ENCODE peak calls at places on chromosomes 2 and 18, in nine cellular contexts. D is astrocyte, T is GM23248, I is colonic mucosa, U is endothelial cell of umbilical vein, S is H1, P is K562, E is fibroblast of lung, W is GM12878. C is an unnamed sample. For H3K4me1, the result is how much of the 10 kb centered on the place peaks cover.

GRCh38 chr2:209609531-209609930 is 162.1 kb upstream of the UNC80 start:
- DNase-seq in D (no peak), T (no peak), I (no peak), U (no peak), S (no peak), P (no peak), E (no peak), W (no peak), C (no peak)

GRCh38 chr2:234304945-234305344 is 191.9 kb downstream of the ARL4C start:
- DNase-seq in D (peak), T (peak), I (no peak), U (no peak), S (peak), P (no peak), E (no peak), W (no peak), C (peak)

GRCh38 chr2:153823880-153824279 is 47.8 kb upstream of the GALNT13 start:
- DNase-seq in D (peak), T (no peak), I (no peak), U (no peak), S (no peak), P (no peak), E (no peak), W (no peak), C (no peak)

GRCh38 chr2:66853585-66853984 is 418.7 kb downstream of the MEIS1 start:
- DNase-seq in D (peak), T (peak), I (no peak), U (no peak), S (no peak), P (no peak), E (peak), W (no peak), C (no peak)

GRCh38 chr2:219425238-219426067 is 7.3 kb downstream of the DES start:
- DNase-seq in D (no peak), T (no peak), I (no peak), U (no peak), S (no peak), P (no peak), E (no peak), W (no peak), C (no peak)

GRCh38 chr2:46091004-46091403 is 206.2 kb upstream of the EPAS1 start:
- DNase-seq in D (no peak), T (no peak), I (no peak), U (peak), S (no peak), P (no peak), E (no peak), W (no peak), C (no peak)

GRCh38 chr18:41818381-41819355 is 136.4 kb upstream of the PIK3C3 start:
- DNase-seq in D (no peak), T (no peak), I (no peak), U (no peak), S (no peak), P (no peak), E (no peak), W (no peak), C (no peak)

GRCh38 chr2:45585267-45585861 is 25.7 kb downstream of the SRBD1 start:
- DNase-seq in D (no peak), T (peak), I (peak), U (peak), S (no peak), P (no peak), E (peak), W (no peak), C (peak)

GRCh38 chr2:636151-636621 is 41.0 kb downstream of the TMEM18 start:
- DNase-seq in D (no peak), T (no peak), I (no peak), U (no peak), S (no peak), P (no peak), E (no peak), W (no peak), C (no peak)

GRCh38 chr2:167134381-167135072 is 246.2 kb downstream of the XIRP2 start:
- DNase-seq in D (peak), T (peak), I (no peak), U (peak), S (no peak), P (no peak), E (peak), W (no peak), C (peak)

GRCh38 chr2:194385376-194385775 is 1271.7 kb upstream of the SLC39A10 start:
- DNase-seq in D (no peak), T (no peak), I (no peak), U (no peak), S (no peak), P (no peak), E (no peak), W (no peak), C (no peak)

GRCh38 chr18:7545734-7546133 is 21.4 kb upstream of the PTPRM start:
- DNase-seq in D (no peak), T (peak), I (no peak), U (no peak), S (no peak), P (no peak), E (peak), W (no peak), C (peak)

GRCh38 chr18:944440-944839 is 39.8 kb downstream of the ADCYAP1 start:
- DNase-seq in D (peak), T (peak), I (no peak), U (no peak), S (no peak), P (no peak), E (peak), W (no peak), C (peak)

GRCh38 chr2:102137138-102137537 is 5.4 kb upstream of the IL1R1 start:
- DNase-seq in D (no peak), T (peak), I (no peak), U (no peak), S (no peak), P (no peak), E (no peak), W (no peak), C (no peak)

GRCh38 chr2:202032841-202033316 is 776 bp upstream of the FZD7 start:
- DNase-seq in D (no peak), T (peak), I (peak), U (peak), S (no peak), P (peak), E (peak), W (no peak), C (peak)

GRCh38 chr2:187011206-187011605 is 162.2 kb upstream of the ZSWIM2 start:
- DNase-seq in D (no peak), T (no peak), I (no peak), U (no peak), S (no peak), P (no peak), E (no peak), W (no peak), C (no peak)

GRCh38 chr2:96427917-96428316 is 77.2 kb downstream of the NEURL3 start:
- DNase-seq in D (peak), T (peak), I (no peak), U (peak), S (no peak), P (no peak), E (peak), W (no peak), C (peak)

GRCh38 chr2:70328921-70329561 is 27.2 kb upstream of the FAM136A start:
- DNase-seq in D (peak), T (peak), I (peak), U (no peak), S (peak), P (no peak), E (no peak), W (no peak), C (peak)

GRCh38 chr18:76973512-76974302 is 151.3 kb downstream of the ZNF236 start:
- DNase-seq in D (no peak), T (no peak), I (no peak), U (no peak), S (no peak), P (no peak), E (no peak), W (no peak), C (no peak)

GRCh38 chr2:136527560-136527959 is 237.8 kb upstream of the THSD7B start:
- DNase-seq in D (no peak), T (peak), I (no peak), U (no peak), S (no peak), P (no peak), E (peak), W (no peak), C (peak)

GRCh38 chr2:172395503-172395902 is 31.9 kb upstream of the ITGA6 start:
- DNase-seq in D (peak), T (no peak), I (no peak), U (no peak), S (no peak), P (no peak), E (no peak), W (no peak), C (no peak)

GRCh38 chr2:196182439-196183171 is 11.2 kb upstream of the STK17B start:
- DNase-seq in D (no peak), T (no peak), I (no peak), U (no peak), S (no peak), P (no peak), E (no peak), W (peak), C (no peak)

GRCh38 chr2:127508621-127509034 is 17.7 kb downstream of the IWS1 start:
- DNase-seq in D (peak), T (peak), I (peak), U (peak), S (no peak), P (peak), E (peak), W (no peak), C (peak)

GRCh38 chr2:38978908-38979307 is 89.2 kb downstream of the ARHGEF33 start:
- DNase-seq in D (no peak), T (no peak), I (no peak), U (no peak), S (no peak), P (no peak), E (no peak), W (no peak), C (no peak)

GRCh38 chr2:238868067-238868524 is 20.2 kb downstream of the TWIST2 start:
- DNase-seq in D (peak), T (peak), I (no peak), U (no peak), S (no peak), P (no peak), E (peak), W (no peak), C (peak)

GRCh38 chr2:64685430-64685829 is 31.7 kb upstream of the SERTAD2 start:
- DNase-seq in D (no peak), T (peak), I (no peak), U (no peak), S (no peak), P (no peak), E (peak), W (no peak), C (peak)

GRCh38 chr2:141393214-141393545 is 737.6 kb downstream of the LRP1B start:
- DNase-seq in D (peak), T (peak), I (no peak), U (peak), S (no peak), P (no peak), E (no peak), W (no peak), C (peak)

GRCh38 chr2:47174731-47175361 is 19.7 kb upstream of the STPG4 start:
- DNase-seq in D (peak), T (peak), I (peak), U (peak), S (no peak), P (peak), E (peak), W (no peak), C (peak)

GRCh38 chr2:47172922-47173695 is 18.0 kb upstream of the STPG4 start:
- DNase-seq in D (no peak), T (peak), I (no peak), U (no peak), S (no peak), P (no peak), E (no peak), W (no peak), C (no peak)

GRCh38 chr2:47177042-47177565 is 22.0 kb upstream of the STPG4 start:
- DNase-seq in D (no peak), T (no peak), I (no peak), U (no peak), S (no peak), P (no peak), E (no peak), W (no peak), C (no peak)

GRCh38 chr2:47172156-47172921 is 17.2 kb upstream of the STPG4 start:
- DNase-seq in D (no peak), T (peak), I (peak), U (peak), S (no peak), P (no peak), E (no peak), W (no peak), C (no peak)

DNA sequence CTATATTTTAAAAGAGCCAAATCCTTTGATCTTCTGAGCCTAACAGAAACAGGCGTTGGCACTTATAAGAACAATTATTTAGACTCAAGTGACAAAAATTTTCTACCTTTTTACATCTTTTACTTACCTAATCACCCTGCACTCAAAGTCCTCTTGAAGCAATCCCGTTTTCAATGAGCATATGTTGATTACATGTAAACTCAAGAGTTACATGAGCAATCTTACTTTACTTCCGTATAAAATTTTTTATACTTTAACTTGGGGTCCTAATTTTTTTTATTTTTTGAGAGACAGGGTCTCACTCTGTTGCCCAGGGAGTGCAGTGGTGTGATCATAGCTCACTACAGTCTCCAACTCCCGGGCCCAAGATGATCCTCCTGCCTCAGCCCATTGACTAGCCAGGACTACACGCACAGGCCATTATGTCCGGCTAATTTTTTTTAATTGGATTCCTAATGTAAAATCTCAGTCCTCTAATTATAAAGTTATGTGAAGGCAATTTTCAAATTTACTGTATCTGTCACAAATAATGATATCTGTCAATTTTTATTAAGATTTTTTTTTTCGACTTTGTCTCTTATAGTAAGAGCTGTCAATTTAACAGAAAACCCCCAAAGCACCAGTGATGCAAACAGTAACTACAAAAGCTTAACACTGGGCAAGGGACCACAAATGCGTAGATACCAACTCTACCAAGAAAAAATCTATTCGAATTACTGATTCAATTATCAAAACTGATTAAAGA is 19.1 kb upstream of the STPG4 start:
- DNase-seq in D (no peak), T (peak), I (no peak), U (peak), S (no peak), P (no peak), E (no peak), W (no peak), C (peak)
- H3K9ac ChIP-seq in D (peak), T (peak), I (no peak), U (peak), S (no peak), P (peak), E (peak), W (peak), C (peak)

GRCh38 chr2:229921892-229922448 is at the start of gene TRIP12:
- DNase-seq in D (peak), T (peak), I (peak), U (peak), S (peak), P (peak), E (peak), W (peak), C (peak)
- H3K4me1 ChIP-seq in D (under half), T (under half), I (under half), U (under half), S (under half), P (under half), E (under half), W (under half), C (under half)

GRCh38 chr2:24943427-24943826 is 23.4 kb upstream of the ADCY3 start:
- DNase-seq in D (no peak), T (no peak), I (no peak), U (no peak), S (no peak), P (no peak), E (no peak), W (no peak), C (no peak)

GRCh38 chr2:24935145-24935544 is 15.1 kb upstream of the ADCY3 start:
- DNase-seq in D (no peak), T (no peak), I (no peak), U (no peak), S (no peak), P (no peak), E (no peak), W (no peak), C (no peak)

GRCh38 chr2:24939353-24939752 is 19.3 kb upstream of the ADCY3 start:
- DNase-seq in D (no peak), T (no peak), I (no peak), U (no peak), S (no peak), P (no peak), E (no peak), W (no peak), C (no peak)
- H3K9ac ChIP-seq in D (no peak), T (no peak), I (no peak), U (no peak), S (no peak), P (no peak), E (no peak), W (no peak), C (no peak)

GRCh38 chr18:47931707-47932103 is 1.2 kb upstream of the SMAD2 start:
- DNase-seq in D (no peak), T (peak), I (peak), U (no peak), S (no peak), P (peak), E (peak), W (no peak), C (peak)

GRCh38 chr18:47930844-47931706 is 616 bp upstream of the SMAD2 start:
- DNase-seq in D (peak), T (peak), I (peak), U (peak), S (peak), P (peak), E (peak), W (peak), C (peak)

GRCh38 chr18:47928466-47928865 is 2.0 kb downstream of the SMAD2 start:
- DNase-seq in D (peak), T (peak), I (no peak), U (peak), S (no peak), P (no peak), E (peak), W (no peak), C (peak)

GRCh38 chr18:47930086-47930843 is at the start of gene SMAD2:
- DNase-seq in D (peak), T (peak), I (peak), U (peak), S (peak), P (peak), E (peak), W (no peak), C (peak)

GRCh38 chr18:47929681-47930085 is 776 bp downstream of the SMAD2 start:
- DNase-seq in D (no peak), T (peak), I (no peak), U (no peak), S (no peak), P (no peak), E (peak), W (no peak), C (peak)
- H3K4me1 ChIP-seq in D (under half), T (under half), I (under half), U (under half), S (under half), P (under half), E (under half), W (under half), C (under half)

GRCh38 chr2:149664896-149665295 is 77.3 kb upstream of the MMADHC start:
- DNase-seq in D (no peak), T (no peak), I (no peak), U (no peak), S (no peak), P (no peak), E (no peak), W (no peak), C (no peak)
- H3K9ac ChIP-seq in D (no peak), T (no peak), I (no peak), U (no peak), S (no peak), P (no peak), E (no peak), W (no peak), C (no peak)

DNA sequence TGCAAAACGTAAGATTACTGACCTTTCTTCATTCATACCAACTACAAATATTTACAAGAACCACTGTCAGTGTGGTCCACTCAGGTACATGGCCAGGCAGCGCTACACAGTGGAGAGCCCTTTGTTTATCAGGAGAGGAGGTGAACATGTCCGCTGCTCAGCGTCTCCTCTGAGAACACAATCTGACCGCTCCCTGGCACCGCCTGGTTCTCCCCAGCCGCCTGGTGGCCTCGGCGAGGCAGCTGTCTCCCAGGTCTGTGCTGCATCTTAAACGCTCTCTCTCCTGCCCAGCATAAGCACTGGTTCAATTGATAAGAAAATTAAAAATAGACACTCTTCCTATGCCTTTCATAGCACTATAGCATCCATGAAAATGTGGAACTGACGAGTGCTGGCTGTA is 146.8 kb upstream of the PXDN start:
- DNase-seq in D (no peak), T (no peak), I (no peak), U (no peak), S (no peak), P (no peak), E (no peak), W (no peak), C (no peak)
- H3K4me1 ChIP-seq in D (under half), T (under half), I (under half), U (under half), S (under half), P (under half), E (under half), W (under half), C (under half)

DNA sequence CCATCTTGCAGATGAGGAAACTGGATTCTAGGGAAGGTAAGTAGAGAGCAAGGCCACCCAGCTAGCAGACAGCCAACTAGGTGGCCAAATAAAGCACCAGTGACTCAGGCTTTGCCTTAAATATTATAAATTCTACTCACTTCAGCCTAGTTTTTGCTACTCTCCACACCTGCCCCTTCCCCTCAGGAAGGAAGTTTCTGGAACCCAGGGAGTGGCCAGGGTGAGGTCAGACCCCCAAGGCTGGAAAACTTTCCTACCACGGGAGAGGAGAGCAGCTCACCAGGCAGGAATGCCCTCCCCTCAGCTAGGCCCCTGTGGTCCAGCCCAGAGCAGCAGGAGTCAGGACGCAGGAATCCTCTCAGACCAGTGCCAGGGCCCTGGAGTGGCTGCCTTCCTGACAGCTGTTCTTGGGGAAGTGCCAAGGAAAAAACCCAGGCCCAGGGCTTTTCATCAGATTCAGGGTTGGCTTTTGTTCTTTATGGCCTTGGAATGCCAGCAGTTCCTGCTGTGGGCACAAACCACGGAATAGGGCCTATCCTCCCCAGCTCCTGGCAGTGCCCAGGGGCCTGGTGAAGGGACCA is 5.1 kb upstream of the PAX8 start:
- DNase-seq in D (peak), T (peak), I (peak), U (peak), S (no peak), P (no peak), E (peak), W (no peak), C (peak)
- H3K9ac ChIP-seq in D (peak), T (peak), I (no peak), U (no peak), S (no peak), P (no peak), E (no peak), W (no peak), C (peak)

GRCh38 chr2:228066416-228066815 is 115.1 kb downstream of the SPHKAP start:
- DNase-seq in D (no peak), T (no peak), I (no peak), U (no peak), S (no peak), P (no peak), E (no peak), W (no peak), C (no peak)
- H3K4me1 ChIP-seq in D (under half), T (under half), I (under half), U (under half), S (under half), P (under half), E (under half), W (under half), C (under half)

GRCh38 chr2:62923881-62924280 is 126.7 kb upstream of the OTX1 start:
- DNase-seq in D (no peak), T (no peak), I (no peak), U (no peak), S (no peak), P (no peak), E (no peak), W (no peak), C (no peak)
- H3K9ac ChIP-seq in D (no peak), T (no peak), I (no peak), U (no peak), S (no peak), P (no peak), E (no peak), W (no peak), C (no peak)